ENCODE peak calls at places on chromosomes 13 and 19, in seven cellular contexts. P is stomach, W is IMR-90, M is esophagus muscularis mucosa, H is tibial nerve, Y is heart left ventricle, A is erythroblast. K is an unnamed sample.
A peak's percentile ranks its signal among the peaks of the same experiment; 100 is the strongest.

GRCh38 chr19:5228932-5229777 is 111.5 kb downstream of the PTPRS start:
- DNase-seq in H (no peak), P (no peak), Y (no peak), A (no peak), W (no peak), M (no peak), K (no peak)

GRCh38 chr13:46893820-46894533 is 2.9 kb downstream of the HTR2A start:
- DNase-seq in M (no peak), H (peak; percentile 37), W (peak; percentile 17), A (peak; percentile 69), Y (peak; percentile 57), P (peak; percentile 64), K (peak; percentile 29)

GRCh38 chr19:47450478-47450877 is 21.2 kb downstream of the SLC8A2 start:
- DNase-seq in P (no peak), A (no peak), M (no peak), W (no peak), H (no peak), Y (no peak), K (no peak)

GRCh38 chr13:83879431-83880171 is 2.7 kb downstream of the SLITRK1 start:
- DNase-seq in Y (no peak), W (no peak), A (no peak), P (no peak), M (no peak), H (no peak), K (no peak)

GRCh38 chr13:63124863-63125262 is 1709.2 kb upstream of the PCDH20 start:
- DNase-seq in M (no peak), W (peak; percentile 60), A (peak; percentile 1), P (no peak), Y (no peak), H (no peak), K (no peak)

GRCh38 chr13:19836472-19836871 is 27.0 kb downstream of the ZMYM5 start:
- DNase-seq in A (peak; percentile 29), M (no peak), P (no peak), Y (no peak), H (no peak), W (peak; percentile 53), K (no peak)

GRCh38 chr13:78589206-78589605 is 14.1 kb downstream of the POU4F1 start:
- DNase-seq in H (no peak), W (peak; percentile 9), Y (no peak), P (no peak), M (no peak), A (peak; percentile 51), K (no peak)

GRCh38 chr13:88188986-88189385 is 517.8 kb downstream of the SLITRK5 start:
- DNase-seq in H (no peak), W (no peak), A (no peak), Y (no peak), P (no peak), M (no peak), K (no peak)

GRCh38 chr19:17488593-17489391 is 18.5 kb downstream of the SLC27A1 start:
- DNase-seq in P (peak; percentile 92), M (no peak), Y (no peak), A (peak; percentile 89), W (no peak), H (no peak), K (peak; percentile 93)

GRCh38 chr19:18119243-18120105 is 21.9 kb downstream of the MAST3 start:
- DNase-seq in H (no peak), Y (no peak), A (no peak), M (no peak), W (no peak), P (no peak), K (peak; percentile 77)

GRCh38 chr13:40116008-40116407 is 460.5 kb downstream of the COG6 start:
- DNase-seq in M (no peak), P (peak; percentile 70), W (peak; percentile 40), Y (peak; percentile 35), H (no peak), A (no peak), K (no peak)

GRCh38 chr19:44725684-44726083 is 22.8 kb upstream of the BCL3 start:
- DNase-seq in P (no peak), Y (no peak), W (no peak), M (no peak), H (no peak), A (no peak), K (peak; percentile 73)

GRCh38 chr19:35073516-35073915 is 32.0 kb downstream of the HPN start:
- DNase-seq in Y (no peak), A (no peak), W (no peak), P (no peak), H (no peak), M (no peak), K (no peak)

GRCh38 chr13:49444517-49445395 is 682 bp downstream of the SETDB2 start:
- DNase-seq in Y (no peak), H (no peak), M (no peak), A (peak; percentile 80), W (peak; percentile 68), P (no peak), K (no peak)

GRCh38 chr13:99267927-99268326 is 9.7 kb upstream of the GPR18 start:
- DNase-seq in H (no peak), P (no peak), A (peak; percentile 78), W (no peak), Y (no peak), M (no peak), K (no peak)

GRCh38 chr19:51480590-51480989 is 2.3 kb downstream of the CEACAM18 start:
- DNase-seq in H (no peak), P (no peak), W (no peak), Y (no peak), M (no peak), A (peak; percentile 40), K (no peak)

GRCh38 chr13:110340812-110341444 is 33.8 kb downstream of the COL4A2 start:
- DNase-seq in M (peak; percentile 98), P (peak; percentile 59), W (peak; percentile 93), Y (peak; percentile 82), A (no peak), H (peak; percentile 34), K (no peak)

GRCh38 chr19:18420931-18421330 is 1.7 kb downstream of the SSBP4 start:
- DNase-seq in A (no peak), H (no peak), P (no peak), M (no peak), W (no peak), Y (no peak), K (no peak)

GRCh38 chr19:39539165-39539518 is 819 bp downstream of the EID2 start:
- DNase-seq in A (no peak), H (no peak), P (no peak), W (peak; percentile 54), Y (peak; percentile 16), M (no peak), K (no peak)

GRCh38 chr19:8438236-8438635 is 6.5 kb upstream of the HNRNPM start:
- DNase-seq in H (no peak), Y (no peak), A (no peak), M (no peak), W (no peak), P (no peak), K (no peak)

GRCh38 chr13:79803939-79804487 is 323.1 kb downstream of the NDFIP2 start:
- DNase-seq in M (no peak), Y (no peak), A (no peak), P (no peak), H (no peak), W (no peak), K (no peak)

GRCh38 chr19:2129892-2130770 is 21.2 kb downstream of the AP3D1 start:
- DNase-seq in M (no peak), P (no peak), W (no peak), Y (no peak), H (no peak), A (no peak), K (no peak)
- TF ChIP-seq POLR2A in M (no peak), P (no peak), W (no peak), Y (no peak), H (no peak), A (no peak), K (no peak)

GRCh38 chr19:679418-680286 is 3.5 kb downstream of the FSTL3 start:
- DNase-seq in H (peak; percentile 59), M (no peak), A (peak; percentile 56), P (peak; percentile 57), W (peak; percentile 80), Y (peak; percentile 80), K (no peak)
- TF ChIP-seq POLR2A in H (no peak), M (no peak), A (no peak), P (no peak), W (peak; percentile 66), Y (no peak), K (no peak)

DNA sequence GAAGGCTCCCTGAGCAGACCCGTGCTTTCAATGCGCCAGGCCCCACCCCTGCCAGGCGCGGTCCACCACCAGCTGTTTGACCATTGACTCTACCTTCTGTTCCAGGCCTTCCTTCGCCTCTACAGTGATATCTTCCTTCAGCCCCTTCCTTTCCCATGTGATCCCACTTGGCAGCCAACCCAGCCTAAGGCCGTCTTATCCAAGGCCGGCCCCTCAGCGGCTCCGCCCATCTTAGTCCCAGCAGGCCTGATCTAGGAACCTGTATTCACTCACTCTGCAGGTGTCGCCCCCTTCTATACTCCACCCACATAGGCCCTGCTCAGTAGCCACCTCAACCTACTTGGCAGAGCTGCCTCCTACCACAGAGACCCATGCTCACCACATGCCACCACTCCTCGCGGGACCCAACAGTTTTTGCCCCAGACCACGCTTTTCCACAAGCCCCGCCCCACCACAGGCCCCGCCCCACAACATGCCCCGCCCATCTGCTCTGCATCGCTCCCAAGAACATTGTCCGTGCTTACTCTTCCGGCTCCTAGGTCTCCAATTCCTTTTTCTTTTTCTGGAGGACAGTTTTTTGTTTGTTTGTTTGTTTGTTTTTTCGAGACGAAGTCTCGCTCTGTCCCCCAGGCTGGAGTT is 2.9 kb downstream of the RASIP1 start:
- DNase-seq in W (no peak), Y (no peak), P (peak; percentile 78), H (no peak), A (no peak), M (no peak), K (no peak)
- TF ChIP-seq POLR2A in W (no peak), Y (no peak), P (no peak), H (no peak), A (no peak), M (no peak), K (no peak)

GRCh38 chr13:112774448-112774792 is 84.6 kb downstream of the ATP11A start:
- DNase-seq in A (no peak), M (no peak), H (no peak), Y (no peak), P (no peak), W (no peak), K (no peak)

GRCh38 chr13:112773601-112774447 is 84.0 kb downstream of the ATP11A start:
- DNase-seq in W (no peak), Y (no peak), P (no peak), H (no peak), M (no peak), A (no peak), K (no peak)

GRCh38 chr13:112771877-112772538 is 82.2 kb downstream of the ATP11A start:
- DNase-seq in H (no peak), Y (no peak), M (no peak), W (no peak), A (no peak), P (peak; percentile 67), K (no peak)

GRCh38 chr13:112772539-112772909 is 82.7 kb downstream of the ATP11A start:
- DNase-seq in M (no peak), W (no peak), P (no peak), A (no peak), Y (no peak), H (no peak), K (no peak)

DNA sequence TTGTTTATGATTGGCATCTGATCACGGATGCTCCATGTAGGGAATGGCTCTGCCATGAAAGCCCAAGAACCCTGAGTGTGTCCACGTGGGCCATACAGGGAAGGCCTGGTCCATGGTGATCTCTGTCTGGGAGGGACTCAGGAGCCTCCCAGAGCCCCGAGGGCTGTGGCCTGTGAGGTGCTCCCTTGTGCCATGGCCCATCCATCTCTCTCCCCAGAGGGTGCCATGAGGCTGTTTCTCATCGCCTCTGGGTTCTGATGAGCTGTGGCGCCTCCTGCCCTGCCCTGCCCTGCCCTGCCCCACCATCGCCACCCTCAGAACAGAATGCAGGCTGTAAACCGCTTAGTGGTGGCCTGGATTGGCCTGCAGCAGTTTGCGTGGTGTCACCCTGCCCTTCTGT is 83.1 kb downstream of the ATP11A start:
- DNase-seq in H (no peak), Y (no peak), A (no peak), P (no peak), M (no peak), W (no peak), K (no peak)
- TF ChIP-seq POLR2A in H (no peak), Y (no peak), A (no peak), P (no peak), M (no peak), W (no peak), K (no peak)

K was measured in Peyer's patch.